ENCODE peak calls at places on chromosomes 13 and 19, in six cellular contexts. One of them, this sample, is unnamed.

GRCh38 chr13:105338044-105338443 is 1197.4 kb downstream of the EFNB2 start:
- DNase-seq in dorsolateral prefrontal cortex: no peak
- DNase-seq in effector memory CD4-positive, alpha-beta T cell: no peak
- DNase-seq in heart left ventricle: no peak
- DNase-seq in uterus: no peak
- DNase-seq in neural progenitor cell: no peak
- DNase-seq in this sample: no peak

GRCh38 chr13:98443329-98443728 is 133.6 kb downstream of the STK24 start:
- DNase-seq in dorsolateral prefrontal cortex: no peak
- DNase-seq in effector memory CD4-positive, alpha-beta T cell: no peak
- DNase-seq in heart left ventricle: no peak
- DNase-seq in uterus: no peak
- DNase-seq in neural progenitor cell: no peak
- DNase-seq in this sample: peak; percentile 96

GRCh38 chr13:40940841-40941240 is 78.3 kb downstream of the ELF1 start:
- DNase-seq in dorsolateral prefrontal cortex: no peak
- DNase-seq in effector memory CD4-positive, alpha-beta T cell: no peak
- DNase-seq in heart left ventricle: peak; percentile 12
- DNase-seq in uterus: no peak
- DNase-seq in neural progenitor cell: no peak
- DNase-seq in this sample: no peak

GRCh38 chr19:24140099-24140498 is 53.1 kb downstream of the ZNF254 start:
- DNase-seq in dorsolateral prefrontal cortex: no peak
- DNase-seq in effector memory CD4-positive, alpha-beta T cell: no peak
- DNase-seq in heart left ventricle: no peak
- DNase-seq in uterus: no peak
- DNase-seq in neural progenitor cell: no peak
- DNase-seq in this sample: peak; percentile 17

GRCh38 chr19:50449236-50449899 is 16.7 kb downstream of the MYBPC2 start:
- DNase-seq in dorsolateral prefrontal cortex: no peak
- DNase-seq in effector memory CD4-positive, alpha-beta T cell: no peak
- DNase-seq in heart left ventricle: no peak
- DNase-seq in uterus: no peak
- DNase-seq in neural progenitor cell: no peak
- DNase-seq in this sample: no peak

GRCh38 chr13:37187611-37188010 is 82.1 kb upstream of the CSNK1A1L start:
- DNase-seq in dorsolateral prefrontal cortex: no peak
- DNase-seq in effector memory CD4-positive, alpha-beta T cell: no peak
- DNase-seq in heart left ventricle: no peak
- DNase-seq in uterus: no peak
- DNase-seq in neural progenitor cell: no peak
- DNase-seq in this sample: no peak

GRCh38 chr13:33326246-33326645 is 40.7 kb upstream of the STARD13 start:
- DNase-seq in dorsolateral prefrontal cortex: no peak
- DNase-seq in effector memory CD4-positive, alpha-beta T cell: no peak
- DNase-seq in heart left ventricle: no peak
- DNase-seq in uterus: no peak
- DNase-seq in neural progenitor cell: no peak
- DNase-seq in this sample: no peak

GRCh38 chr13:91922969-91923592 is 524.7 kb downstream of the GPC5 start:
- DNase-seq in dorsolateral prefrontal cortex: no peak
- DNase-seq in effector memory CD4-positive, alpha-beta T cell: no peak
- DNase-seq in heart left ventricle: no peak
- DNase-seq in uterus: no peak
- DNase-seq in neural progenitor cell: peak; percentile 25
- DNase-seq in this sample: no peak

GRCh38 chr13:40406405-40407138 is 259.9 kb downstream of the FOXO1 start:
- DNase-seq in dorsolateral prefrontal cortex: no peak
- DNase-seq in effector memory CD4-positive, alpha-beta T cell: no peak
- DNase-seq in heart left ventricle: no peak
- DNase-seq in uterus: no peak
- DNase-seq in neural progenitor cell: no peak
- DNase-seq in this sample: peak; percentile 84

GRCh38 chr13:37187110-37187509 is 81.6 kb upstream of the CSNK1A1L start:
- DNase-seq in dorsolateral prefrontal cortex: no peak
- DNase-seq in effector memory CD4-positive, alpha-beta T cell: no peak
- DNase-seq in heart left ventricle: no peak
- DNase-seq in uterus: no peak
- DNase-seq in neural progenitor cell: no peak
- DNase-seq in this sample: peak; percentile 48

GRCh38 chr13:30429721-30430694 is 7.7 kb downstream of the UBE2L5 start:
- DNase-seq in dorsolateral prefrontal cortex: no peak
- DNase-seq in effector memory CD4-positive, alpha-beta T cell: no peak
- DNase-seq in heart left ventricle: no peak
- DNase-seq in uterus: no peak
- DNase-seq in neural progenitor cell: no peak
- DNase-seq in this sample: peak; percentile 90

GRCh38 chr19:46607441-46607841 is 6.3 kb downstream of the CALM3 start:
- DNase-seq in dorsolateral prefrontal cortex: no peak
- DNase-seq in effector memory CD4-positive, alpha-beta T cell: no peak
- DNase-seq in heart left ventricle: no peak
- DNase-seq in uterus: no peak
- DNase-seq in neural progenitor cell: no peak
- DNase-seq in this sample: no peak

GRCh38 chr13:34011552-34012085 is 193.7 kb downstream of the RFC3 start:
- DNase-seq in dorsolateral prefrontal cortex: no peak
- DNase-seq in effector memory CD4-positive, alpha-beta T cell: no peak
- DNase-seq in heart left ventricle: no peak
- DNase-seq in uterus: no peak
- DNase-seq in neural progenitor cell: peak; percentile 12
- DNase-seq in this sample: no peak

GRCh38 chr19:28632357-28633076 is 580.4 kb downstream of the UQCRFS1 start:
- DNase-seq in dorsolateral prefrontal cortex: no peak
- DNase-seq in effector memory CD4-positive, alpha-beta T cell: no peak
- DNase-seq in heart left ventricle: no peak
- DNase-seq in uterus: no peak
- DNase-seq in neural progenitor cell: no peak
- DNase-seq in this sample: no peak

GRCh38 chr13:20181180-20181579 is 11.6 kb downstream of the GJB2 start:
- DNase-seq in dorsolateral prefrontal cortex: no peak
- DNase-seq in effector memory CD4-positive, alpha-beta T cell: no peak
- DNase-seq in heart left ventricle: no peak
- DNase-seq in uterus: no peak
- DNase-seq in neural progenitor cell: no peak
- DNase-seq in this sample: no peak

GRCh38 chr13:20128459-20128927 is 32.4 kb downstream of the GJA3 start:
- DNase-seq in dorsolateral prefrontal cortex: no peak
- DNase-seq in effector memory CD4-positive, alpha-beta T cell: no peak
- DNase-seq in heart left ventricle: no peak
- DNase-seq in uterus: no peak
- DNase-seq in neural progenitor cell: peak; percentile 51
- DNase-seq in this sample: no peak

GRCh38 chr13:84641491-84641890 is 759.2 kb upstream of the SLITRK1 start:
- DNase-seq in dorsolateral prefrontal cortex: no peak
- DNase-seq in effector memory CD4-positive, alpha-beta T cell: no peak
- DNase-seq in heart left ventricle: no peak
- DNase-seq in uterus: no peak
- DNase-seq in neural progenitor cell: no peak
- DNase-seq in this sample: peak; percentile 23

GRCh38 chr13:112893570-112894422 is 75.2 kb upstream of the MCF2L start:
- DNase-seq in dorsolateral prefrontal cortex: peak; percentile 63
- DNase-seq in effector memory CD4-positive, alpha-beta T cell: no peak
- DNase-seq in heart left ventricle: no peak
- DNase-seq in uterus: no peak
- DNase-seq in neural progenitor cell: peak; percentile 92
- DNase-seq in this sample: no peak

GRCh38 chr19:22532388-22533310 is 101.5 kb upstream of the ZNF492 start:
- DNase-seq in dorsolateral prefrontal cortex: peak; percentile 6
- DNase-seq in effector memory CD4-positive, alpha-beta T cell: no peak
- DNase-seq in heart left ventricle: peak; percentile 66
- DNase-seq in uterus: peak; percentile 94
- DNase-seq in neural progenitor cell: no peak
- DNase-seq in this sample: no peak

GRCh38 chr19:47186337-47187022 is 44.5 kb downstream of the BBC3 start:
- DNase-seq in dorsolateral prefrontal cortex: no peak
- DNase-seq in effector memory CD4-positive, alpha-beta T cell: peak; percentile 70
- DNase-seq in heart left ventricle: no peak
- DNase-seq in uterus: no peak
- DNase-seq in neural progenitor cell: no peak
- DNase-seq in this sample: peak; percentile 45

GRCh38 chr13:65472336-65472735 is 1757.8 kb downstream of the PCDH9 start:
- DNase-seq in dorsolateral prefrontal cortex: no peak
- DNase-seq in effector memory CD4-positive, alpha-beta T cell: no peak
- DNase-seq in heart left ventricle: no peak
- DNase-seq in uterus: no peak
- DNase-seq in neural progenitor cell: no peak
- DNase-seq in this sample: no peak

GRCh38 chr19:10096615-10096963 is 5.9 kb downstream of the ANGPTL6 start:
- DNase-seq in dorsolateral prefrontal cortex: peak; percentile 19
- DNase-seq in effector memory CD4-positive, alpha-beta T cell: no peak
- DNase-seq in heart left ventricle: peak; percentile 24
- DNase-seq in uterus: no peak
- DNase-seq in neural progenitor cell: no peak
- DNase-seq in this sample: no peak

GRCh38 chr13:25310891-25311290 is 9.5 kb downstream of the NUP58 start:
- DNase-seq in dorsolateral prefrontal cortex: no peak
- DNase-seq in effector memory CD4-positive, alpha-beta T cell: no peak
- DNase-seq in heart left ventricle: no peak
- DNase-seq in uterus: no peak
- DNase-seq in neural progenitor cell: no peak
- DNase-seq in this sample: no peak

GRCh38 chr13:41061914-41062837 is 867 bp downstream of the WBP4 start:
- DNase-seq in dorsolateral prefrontal cortex: no peak
- DNase-seq in effector memory CD4-positive, alpha-beta T cell: no peak
- DNase-seq in heart left ventricle: no peak
- DNase-seq in uterus: no peak
- DNase-seq in neural progenitor cell: no peak
- DNase-seq in this sample: peak; percentile 35

GRCh38 chr13:31824705-31825512 is 85.6 kb downstream of the RXFP2 start:
- DNase-seq in dorsolateral prefrontal cortex: peak; percentile 12
- DNase-seq in effector memory CD4-positive, alpha-beta T cell: no peak
- DNase-seq in heart left ventricle: no peak
- DNase-seq in uterus: no peak
- DNase-seq in neural progenitor cell: no peak
- DNase-seq in this sample: peak; percentile 60

GRCh38 chr13:43133792-43134191 is 110.4 kb downstream of the DNAJC15 start:
- DNase-seq in dorsolateral prefrontal cortex: no peak
- DNase-seq in effector memory CD4-positive, alpha-beta T cell: no peak
- DNase-seq in heart left ventricle: no peak
- DNase-seq in uterus: no peak
- DNase-seq in neural progenitor cell: no peak
- DNase-seq in this sample: no peak
- H3K4me3 ChIP-seq in dorsolateral prefrontal cortex: no peak overlapping the region
- H3K4me3 ChIP-seq in effector memory CD4-positive, alpha-beta T cell: no peak overlapping the region
- H3K4me3 ChIP-seq in heart left ventricle: no peak overlapping the region
- H3K4me3 ChIP-seq in uterus: no peak overlapping the region
- H3K4me3 ChIP-seq in neural progenitor cell: no peak overlapping the region
- H3K4me3 ChIP-seq in this sample: no peak overlapping the region

GRCh38 chr13:52405369-52405766 is 604 bp downstream of the THSD1 start:
- DNase-seq in dorsolateral prefrontal cortex: no peak
- DNase-seq in effector memory CD4-positive, alpha-beta T cell: no peak
- DNase-seq in heart left ventricle: no peak
- DNase-seq in uterus: no peak
- DNase-seq in neural progenitor cell: peak; percentile 19
- DNase-seq in this sample: no peak

GRCh38 chr13:52411629-52412028 is 5.7 kb upstream of the THSD1 start:
- DNase-seq in dorsolateral prefrontal cortex: no peak
- DNase-seq in effector memory CD4-positive, alpha-beta T cell: no peak
- DNase-seq in heart left ventricle: no peak
- DNase-seq in uterus: no peak
- DNase-seq in neural progenitor cell: no peak
- DNase-seq in this sample: peak; percentile 72

GRCh38 chr13:52412128-52412527 is 6.2 kb upstream of the THSD1 start:
- DNase-seq in dorsolateral prefrontal cortex: no peak
- DNase-seq in effector memory CD4-positive, alpha-beta T cell: no peak
- DNase-seq in heart left ventricle: no peak
- DNase-seq in uterus: no peak
- DNase-seq in neural progenitor cell: no peak
- DNase-seq in this sample: no peak

GRCh38 chr13:52405767-52406494 is at the start of gene THSD1:
- DNase-seq in dorsolateral prefrontal cortex: no peak
- DNase-seq in effector memory CD4-positive, alpha-beta T cell: no peak
- DNase-seq in heart left ventricle: peak; percentile 86
- DNase-seq in uterus: peak; percentile 52
- DNase-seq in neural progenitor cell: peak; percentile 62
- DNase-seq in this sample: peak; percentile 80

DNA sequence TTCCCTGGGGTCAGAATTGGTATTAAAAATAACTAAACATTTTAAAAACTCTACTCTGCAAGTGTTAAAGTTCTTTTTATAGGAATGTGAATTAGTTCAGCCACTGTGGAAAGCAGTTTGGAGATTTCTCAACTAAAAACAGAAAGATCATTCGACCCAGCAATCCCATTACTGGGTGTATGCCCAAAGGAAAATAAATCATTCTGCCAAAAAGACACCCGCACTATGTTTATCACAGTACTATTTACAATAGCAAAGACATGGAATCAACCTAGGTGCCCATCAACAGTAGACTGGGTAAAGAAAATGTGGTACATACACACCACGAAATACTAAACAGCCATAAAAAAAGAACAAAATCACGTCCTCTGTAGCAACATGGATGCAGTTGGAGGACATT is 657 bp upstream of the THSD1 start:
- DNase-seq in dorsolateral prefrontal cortex: no peak
- DNase-seq in effector memory CD4-positive, alpha-beta T cell: no peak
- DNase-seq in heart left ventricle: no peak
- DNase-seq in uterus: no peak
- DNase-seq in neural progenitor cell: no peak
- DNase-seq in this sample: no peak
- H3K4me3 ChIP-seq in dorsolateral prefrontal cortex: no peak overlapping the region
- H3K4me3 ChIP-seq in effector memory CD4-positive, alpha-beta T cell: peak overlapping the region; percentile 49
- H3K4me3 ChIP-seq in heart left ventricle: no peak overlapping the region
- H3K4me3 ChIP-seq in uterus: no peak overlapping the region
- H3K4me3 ChIP-seq in neural progenitor cell: peak overlapping the region; percentile 54
- H3K4me3 ChIP-seq in this sample: peak overlapping the region; percentile 55

GRCh38 chr19:6735181-6735891 is 2.0 kb downstream of the GPR108 start:
- DNase-seq in dorsolateral prefrontal cortex: no peak
- DNase-seq in effector memory CD4-positive, alpha-beta T cell: no peak
- DNase-seq in heart left ventricle: no peak
- DNase-seq in uterus: no peak
- DNase-seq in neural progenitor cell: no peak
- DNase-seq in this sample: no peak
- H3K4me3 ChIP-seq in dorsolateral prefrontal cortex: peak overlapping the region; percentile 70
- H3K4me3 ChIP-seq in effector memory CD4-positive, alpha-beta T cell: no peak overlapping the region
- H3K4me3 ChIP-seq in heart left ventricle: no peak overlapping the region
- H3K4me3 ChIP-seq in uterus: no peak overlapping the region
- H3K4me3 ChIP-seq in neural progenitor cell: peak overlapping the region; percentile 91
- H3K4me3 ChIP-seq in this sample: peak overlapping the region; percentile 87

DNA sequence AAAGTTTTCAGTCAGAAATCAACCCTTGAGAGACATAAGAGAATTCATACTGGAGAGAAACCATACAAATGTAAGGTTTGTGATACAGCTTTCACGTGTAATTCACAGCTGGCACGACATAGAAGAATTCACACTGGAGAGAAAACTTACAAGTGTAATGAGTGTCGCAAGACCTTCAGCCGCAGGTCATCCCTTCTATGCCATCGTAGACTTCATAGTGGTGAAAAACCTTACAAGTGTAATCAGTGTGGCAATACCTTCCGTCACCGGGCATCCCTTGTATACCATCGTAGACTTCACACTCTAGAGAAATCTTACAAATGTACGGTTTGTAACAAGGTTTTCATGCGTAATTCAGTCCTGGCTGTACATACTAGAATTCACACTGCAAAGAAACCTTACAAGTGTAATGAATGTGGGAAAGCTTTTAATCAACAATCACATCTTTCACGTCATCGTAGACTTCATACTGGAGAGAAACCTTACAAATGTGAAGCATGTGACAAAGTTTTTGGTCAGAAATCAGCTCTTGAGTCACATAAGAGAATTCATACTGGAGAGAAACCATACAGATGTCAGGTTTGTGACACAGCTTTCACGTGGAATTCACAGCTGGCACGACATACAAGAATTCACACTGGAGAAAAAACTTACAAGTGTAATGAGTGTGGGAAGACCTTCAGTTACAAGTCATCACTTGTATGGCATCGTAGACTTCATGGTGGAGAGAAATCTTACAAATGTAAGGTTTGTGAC is 15.7 kb upstream of the ZNF701 start:
- DNase-seq in dorsolateral prefrontal cortex: no peak
- DNase-seq in effector memory CD4-positive, alpha-beta T cell: no peak
- DNase-seq in heart left ventricle: no peak
- DNase-seq in uterus: no peak
- DNase-seq in neural progenitor cell: no peak
- DNase-seq in this sample: no peak
- H3K4me3 ChIP-seq in dorsolateral prefrontal cortex: no peak overlapping the region
- H3K4me3 ChIP-seq in effector memory CD4-positive, alpha-beta T cell: peak overlapping the region; percentile 7
- H3K4me3 ChIP-seq in heart left ventricle: no peak overlapping the region
- H3K4me3 ChIP-seq in uterus: no peak overlapping the region
- H3K4me3 ChIP-seq in neural progenitor cell: no peak overlapping the region
- H3K4me3 ChIP-seq in this sample: no peak overlapping the region

This sample was measured in foreskin fibroblast.